ENCODE peak calls at places on chromosome 20, in six cellular contexts. E is endothelial cell of umbilical vein, N is IMR-90, M is MM.1S, I is H9, G is neural progenitor cell. V is an unnamed sample.
A peak's percentile ranks its signal among the peaks of the same experiment; 100 is the strongest.

GRCh38 chr20:57076202-57076651 is 190.2 kb downstream of the BMP7 start:
- DNase-seq in M (no peak), N (no peak), E (no peak), G (no peak), I (no peak), V (peak; percentile 86)

GRCh38 chr20:9339708-9340107 is 174.7 kb upstream of the LAMP5 start:
- DNase-seq in M (no peak), N (no peak), G (no peak), I (no peak), E (no peak), V (no peak)

GRCh38 chr20:313948-314347 is 11.4 kb upstream of the SOX12 start:
- DNase-seq in G (no peak), E (peak; percentile 69), N (peak; percentile 83), M (no peak), I (no peak), V (peak; percentile 42)

GRCh38 chr20:44056010-44056698 is 130.8 kb downstream of the JPH2 start:
- DNase-seq in M (peak; percentile 56), E (peak; percentile 26), G (peak; percentile 72), I (peak; percentile 75), N (no peak), V (no peak)

GRCh38 chr20:14828459-14828858 is 491.0 kb upstream of the FLRT3 start:
- DNase-seq in N (no peak), E (no peak), G (no peak), M (no peak), I (no peak), V (no peak)

GRCh38 chr20:58650181-58650775 is 805 bp upstream of the STX16 start:
- DNase-seq in G (peak; percentile 55), E (no peak), M (no peak), N (no peak), I (peak; percentile 44), V (peak; percentile 24)

GRCh38 chr20:51551186-51551585 is 8.7 kb upstream of the NFATC2 start:
- DNase-seq in I (no peak), N (no peak), E (no peak), G (no peak), M (no peak), V (no peak)

GRCh38 chr20:62887860-62888239 is 26.2 kb upstream of the TCFL5 start:
- DNase-seq in M (no peak), G (no peak), N (no peak), I (no peak), E (no peak), V (no peak)

GRCh38 chr20:62774762-62775161 is 21.5 kb upstream of the MRGBP start:
- DNase-seq in M (no peak), I (no peak), G (no peak), E (no peak), N (no peak), V (no peak)

GRCh38 chr20:2578430-2579192 is 42.2 kb downstream of the TMC2 start:
- DNase-seq in E (no peak), N (no peak), G (no peak), I (no peak), M (no peak), V (no peak)

GRCh38 chr20:11445891-11446290 is 471.8 kb upstream of the BTBD3 start:
- DNase-seq in E (no peak), G (no peak), M (no peak), I (no peak), N (peak; percentile 56), V (peak; percentile 57)

DNA sequence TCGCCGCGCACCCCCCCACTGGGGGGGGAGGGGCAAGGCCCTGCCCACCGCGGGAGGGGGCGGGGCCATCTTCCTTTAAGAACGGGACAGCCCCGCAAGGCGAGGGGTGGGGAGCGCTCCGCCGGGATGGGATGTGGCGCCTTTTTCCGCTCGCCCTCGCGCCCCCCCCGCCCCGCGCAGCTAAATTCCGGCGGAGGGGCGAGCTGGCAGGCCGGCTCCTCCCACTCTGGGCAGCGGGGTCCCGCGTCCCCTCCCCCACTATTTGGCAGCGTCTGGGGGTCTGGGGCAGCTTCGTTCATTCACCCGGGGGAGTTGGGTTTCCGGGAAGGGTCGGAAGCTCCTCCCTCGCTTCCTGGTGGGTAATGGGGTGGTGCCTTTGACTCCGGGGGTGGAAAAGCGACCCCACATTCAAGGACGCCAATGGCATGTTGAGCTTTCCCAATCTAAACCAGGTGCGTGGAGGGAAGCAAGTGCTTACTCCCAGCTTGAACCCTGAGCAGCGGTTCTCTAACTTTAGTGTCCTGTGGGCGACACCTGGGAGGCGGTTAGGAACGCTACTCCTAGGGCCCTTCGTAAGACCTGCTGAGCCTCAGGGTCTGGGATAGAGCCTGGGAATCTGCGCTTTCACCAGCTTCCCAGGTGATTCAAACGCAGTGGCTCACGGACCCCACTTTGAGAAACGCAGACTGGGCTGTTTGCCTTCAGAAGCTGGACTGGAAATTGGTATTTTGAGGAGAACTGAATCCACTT is 927 bp downstream of the ASXL1 start:
- DNase-seq in N (peak; percentile 51), G (peak; percentile 93), M (peak; percentile 72), E (peak; percentile 63), I (peak; percentile 91), V (peak; percentile 65)
- H2AFZ ChIP-seq in N (peak overlapping the region; percentile 89), G (peak overlapping the region; percentile 38), M (peak overlapping the region; percentile 49), E (no peak overlapping the region), I (no peak overlapping the region), V (no peak overlapping the region)

DNA sequence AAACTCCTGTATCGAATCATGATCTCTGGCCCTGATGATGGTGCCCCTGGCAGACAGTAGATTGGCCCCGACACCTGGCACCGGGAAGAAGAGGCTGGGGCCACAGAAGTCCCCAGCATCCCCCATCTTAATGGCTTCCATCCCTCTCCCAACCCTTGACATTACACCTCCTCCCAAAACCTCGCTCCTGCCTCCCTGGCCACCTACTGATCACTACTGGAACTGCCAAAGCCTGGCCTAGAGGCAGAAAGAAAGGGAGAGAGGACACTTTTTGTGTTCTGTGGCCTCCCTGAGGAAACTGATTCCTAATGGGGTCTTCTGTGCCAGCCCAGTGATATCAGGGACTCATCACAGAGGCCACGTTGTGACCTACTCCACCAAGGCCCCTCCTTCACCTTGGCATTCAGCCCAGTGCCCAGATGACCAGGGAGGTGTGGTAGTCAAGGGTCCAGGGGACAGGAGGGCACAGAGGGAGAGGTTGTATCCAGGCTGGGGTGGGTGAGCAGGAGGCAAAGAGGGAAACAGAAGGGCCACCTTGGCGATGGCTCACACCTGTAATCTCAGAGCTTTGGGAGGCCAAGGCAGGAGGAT is 6.1 kb downstream of the C20orf173 start:
- DNase-seq in I (peak; percentile 69), M (no peak), E (no peak), G (peak; percentile 38), N (no peak), V (no peak)
- TF ChIP-seq CTCF in I (peak; percentile 70), M (peak; percentile 60), E (peak; percentile 44), G (peak; percentile 58), N (peak; percentile 25), V (peak; percentile 61)

GRCh38 chr20:47124235-47124717 is 229.6 kb downstream of the EYA2 start:
- DNase-seq in M (no peak), I (no peak), G (no peak), N (no peak), E (no peak), V (no peak)
- H2AFZ ChIP-seq in M (no peak overlapping the region), I (no peak overlapping the region), G (no peak overlapping the region), N (peak overlapping the region; percentile 77), E (no peak overlapping the region), V (no peak overlapping the region)

GRCh38 chr20:50198211-50198666 is 7.6 kb downstream of the CEBPB start:
- DNase-seq in G (no peak), M (no peak), I (no peak), N (no peak), E (no peak), V (no peak)
- TF ChIP-seq CTCF in G (no peak), M (no peak), I (no peak), N (no peak), E (no peak), V (no peak)

DNA sequence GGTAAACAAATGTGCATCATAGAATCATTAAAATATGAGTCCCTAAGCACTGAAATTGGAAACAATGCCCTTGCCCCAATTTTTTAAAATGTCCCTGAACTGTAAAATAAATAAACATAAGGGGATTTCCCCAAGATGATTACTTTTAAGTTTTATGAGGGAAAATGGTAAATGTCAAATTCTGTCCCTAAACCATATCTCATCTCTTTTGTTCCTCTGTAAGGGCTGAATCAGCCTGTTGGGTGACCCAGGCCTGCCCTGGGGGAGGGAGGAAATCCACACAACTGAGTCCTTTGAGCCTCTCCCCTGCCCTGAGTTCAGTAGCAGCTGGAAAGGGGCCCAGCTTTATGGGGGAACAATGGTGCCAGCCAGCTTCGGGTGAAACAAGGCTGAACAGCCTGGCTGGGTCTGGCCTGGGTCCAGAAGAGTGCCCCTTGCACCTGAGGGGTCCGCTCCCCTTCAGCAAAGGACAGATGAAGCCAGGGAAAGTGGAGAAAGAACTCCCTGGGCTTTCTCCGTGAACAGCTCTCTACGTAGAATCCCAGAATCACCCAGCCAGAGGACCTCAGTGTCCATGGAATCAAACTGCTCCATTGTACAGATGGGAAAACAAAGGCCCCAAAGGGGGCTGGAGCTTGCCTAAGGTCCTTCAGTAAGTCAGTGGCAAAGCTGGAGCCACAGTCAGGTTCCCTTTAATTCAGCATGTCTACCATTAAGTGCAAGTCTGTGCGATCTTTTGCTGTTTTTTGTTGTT is 28.2 kb upstream of the ITCH start:
- DNase-seq in N (no peak), G (no peak), E (peak; percentile 52), I (no peak), M (no peak), V (no peak)
- H2AFZ ChIP-seq in N (no peak overlapping the region), G (no peak overlapping the region), E (no peak overlapping the region), I (no peak overlapping the region), M (no peak overlapping the region), V (no peak overlapping the region)

GRCh38 chr20:17226410-17227198 is at the start of gene PCSK2:
- DNase-seq in G (peak; percentile 97), M (no peak), I (peak; percentile 91), E (no peak), N (peak; percentile 57), V (peak; percentile 20)
- TF ChIP-seq CTCF in G (no peak), M (no peak), I (no peak), E (no peak), N (no peak), V (no peak)

GRCh38 chr20:53597521-53598120 is 4.0 kb upstream of the ZNF217 start:
- DNase-seq in M (no peak), N (no peak), E (no peak), G (no peak), I (no peak), V (no peak)

GRCh38 chr20:53594068-53595017 is 704 bp upstream of the ZNF217 start:
- DNase-seq in G (peak; percentile 97), M (peak; percentile 93), E (peak; percentile 84), I (peak; percentile 93), N (peak; percentile 90), V (peak; percentile 88)

GRCh38 chr20:53598140-53599038 is 4.8 kb upstream of the ZNF217 start:
- DNase-seq in I (no peak), G (no peak), N (no peak), M (peak; percentile 50), E (no peak), V (no peak)

GRCh38 chr20:53597085-53597482 is 3.4 kb upstream of the ZNF217 start:
- DNase-seq in G (no peak), N (no peak), E (no peak), I (no peak), M (no peak), V (no peak)

GRCh38 chr20:53595018-53595378 is 1.4 kb upstream of the ZNF217 start:
- DNase-seq in I (no peak), E (peak; percentile 39), G (no peak), N (no peak), M (no peak), V (no peak)
- H2AFZ ChIP-seq in I (no peak overlapping the region), E (peak overlapping the region; percentile 81), G (no peak overlapping the region), N (no peak overlapping the region), M (peak overlapping the region; percentile 51), V (no peak overlapping the region)

DNA sequence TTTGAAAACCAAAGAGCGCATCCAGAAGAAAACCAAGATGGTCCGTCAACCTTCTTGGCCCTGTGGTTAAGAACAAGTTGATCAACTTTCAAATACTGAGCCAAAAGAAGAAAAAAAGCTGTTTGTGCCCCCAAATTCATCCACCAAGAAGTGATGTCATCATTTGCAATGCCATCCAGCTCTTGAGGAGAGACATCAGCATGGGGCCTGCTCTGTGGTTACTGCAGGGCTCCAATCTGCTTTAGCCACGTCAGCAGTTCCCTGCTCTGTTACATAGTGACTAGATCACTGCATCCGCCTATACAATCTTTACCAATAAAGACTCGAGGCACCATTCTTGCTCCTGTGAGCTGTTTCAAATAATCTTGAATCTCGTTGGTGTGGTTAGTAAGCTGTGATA is 75.0 kb upstream of the BLCAP start:
- DNase-seq in N (no peak), I (no peak), G (no peak), M (no peak), E (no peak), V (no peak)
- TF ChIP-seq CTCF in N (no peak), I (no peak), G (no peak), M (no peak), E (no peak), V (no peak)

V was measured in fibroblast of lung.